ENCODE peak calls at places on chromosomes 12 and 14, in seven cellular contexts. X is left ventricle myocardium inferior, Q is cardiac muscle cell, U is neural progenitor cell, B is astrocyte, F is transverse colon, S is GM23248. W is an unnamed sample.

GRCh38 chr12:81263072-81263471 is 185.2 kb downstream of the ACSS3 start:
- DNase-seq in F (no peak), U (no peak), X (no peak), B (no peak), S (no peak), Q (no peak), W (no peak)

GRCh38 chr14:20799955-20800544 is 2.6 kb downstream of the RNASE1 start:
- DNase-seq in B (no peak), U (peak; percentile 28), F (no peak), S (no peak), X (peak; percentile 42), Q (peak; percentile 93), W (no peak)

GRCh38 chr14:71812693-71813092 is 119.5 kb upstream of the RGS6 start:
- DNase-seq in F (no peak), B (no peak), S (no peak), U (no peak), Q (no peak), X (no peak), W (no peak)

GRCh38 chr12:45170456-45171042 is 45.3 kb upstream of the ANO6 start:
- DNase-seq in B (peak; percentile 45), F (peak; percentile 87), Q (peak; percentile 85), U (peak; percentile 86), X (peak; percentile 78), S (peak; percentile 82), W (peak; percentile 40)

GRCh38 chr14:80587096-80587724 is 354.3 kb downstream of the CEP128 start:
- DNase-seq in U (peak; percentile 32), B (peak; percentile 57), X (no peak), S (peak; percentile 69), F (no peak), Q (peak; percentile 28), W (no peak)

GRCh38 chr12:54374555-54375257 is 9.8 kb downstream of the ZNF385A start:
- DNase-seq in X (peak; percentile 63), U (no peak), Q (no peak), F (no peak), B (no peak), S (no peak), W (no peak)

GRCh38 chr14:32933623-32933942 is 5.1 kb upstream of the NPAS3 start:
- DNase-seq in X (no peak), B (peak; percentile 77), Q (no peak), S (peak; percentile 68), U (peak; percentile 58), F (no peak), W (no peak)

GRCh38 chr14:59439256-59440015 is 25.7 kb downstream of the GPR135 start:
- DNase-seq in Q (no peak), B (peak; percentile 57), U (no peak), S (peak; percentile 65), X (no peak), F (no peak), W (no peak)

GRCh38 chr12:23536293-23536692 is 413.2 kb downstream of the SOX5 start:
- DNase-seq in S (no peak), X (no peak), F (no peak), Q (no peak), U (no peak), B (no peak), W (no peak)

DNA sequence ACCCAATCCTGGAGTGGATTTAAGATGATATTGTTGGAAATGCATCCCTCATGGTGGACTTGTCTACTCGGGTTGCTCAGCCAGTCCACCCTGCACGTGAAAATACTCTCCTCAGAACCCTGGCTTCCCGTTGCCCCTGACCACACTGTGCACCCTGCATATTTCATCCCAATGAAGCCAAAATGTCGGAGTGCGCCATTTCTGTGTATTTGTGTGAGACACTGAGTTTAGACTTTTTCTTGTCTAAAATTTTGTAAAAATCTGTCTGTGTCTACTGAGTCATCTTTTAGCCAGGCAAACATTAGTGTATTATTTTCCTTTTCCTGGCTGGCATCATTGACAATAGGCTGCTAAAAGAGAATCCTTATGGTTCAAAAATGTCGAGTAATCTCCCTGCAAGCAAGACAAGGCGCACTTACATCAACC is 485 bp upstream of the PNMA1 start:
- DNase-seq in Q (no peak), U (no peak), B (no peak), X (no peak), S (peak; percentile 68), F (no peak), W (no peak)
- H3K27ac ChIP-seq in Q (no peak overlapping the region), U (no peak overlapping the region), B (peak overlapping the region; percentile 51), X (peak overlapping the region; percentile 89), S (peak overlapping the region; percentile 89), F (peak overlapping the region; percentile 97), W (peak overlapping the region; percentile 87)

DNA sequence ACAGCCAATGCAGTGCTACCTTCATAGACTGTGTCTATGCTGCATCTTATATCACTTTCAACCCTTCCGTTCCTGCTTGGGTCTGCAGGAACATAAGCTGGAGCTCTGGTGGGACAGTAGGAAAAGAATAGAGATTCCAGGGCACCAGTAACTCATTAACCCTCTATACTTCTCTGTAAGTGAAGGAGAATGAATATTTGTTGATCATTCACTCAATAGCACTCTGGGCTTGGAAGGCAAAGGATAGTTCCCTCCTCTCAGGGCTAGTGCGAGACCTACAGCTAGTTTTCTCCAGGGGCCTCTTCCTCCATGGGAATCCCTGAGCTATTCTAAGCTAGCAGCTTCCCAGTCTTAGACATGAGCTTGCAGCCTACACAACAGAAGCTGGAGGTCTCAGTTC is 84.7 kb downstream of the BMP4 start:
- DNase-seq in B (no peak), U (no peak), S (no peak), F (no peak), Q (no peak), X (no peak), W (no peak)
- H3K4me3 ChIP-seq in B (no peak overlapping the region), U (no peak overlapping the region), S (no peak overlapping the region), F (no peak overlapping the region), Q (no peak overlapping the region), X (no peak overlapping the region), W (no peak overlapping the region)

DNA sequence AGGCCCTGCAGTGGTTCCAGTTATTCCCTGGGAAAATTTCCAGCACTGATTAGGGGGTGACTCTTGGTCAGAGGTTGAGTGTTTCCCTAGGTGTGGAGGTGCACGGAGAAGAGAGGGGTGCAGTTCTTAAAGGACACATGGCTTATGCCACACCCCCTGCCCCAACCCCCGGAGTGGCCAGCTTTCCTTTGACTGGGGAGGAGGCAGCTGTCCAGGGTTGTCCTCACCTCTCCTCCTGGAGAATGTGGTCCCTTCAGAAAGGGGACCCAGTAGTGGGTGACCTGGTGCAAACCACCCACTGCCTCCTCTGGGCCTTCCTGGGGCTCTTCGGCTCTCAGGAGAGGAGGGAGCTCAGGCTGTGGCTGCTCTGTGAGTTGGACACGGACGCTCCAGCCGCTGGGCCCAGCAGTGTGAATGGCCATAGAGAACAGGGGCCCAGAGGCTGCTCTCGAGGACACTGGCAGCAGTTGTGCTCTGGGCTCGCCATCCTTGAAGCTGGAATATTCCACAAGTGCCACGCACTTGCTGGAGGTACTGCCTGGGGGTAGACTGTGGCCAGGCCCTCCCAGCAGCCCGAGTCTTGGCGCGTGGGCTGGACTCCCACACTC is 13.6 kb downstream of the PACS2 start:
- DNase-seq in B (no peak), Q (no peak), F (no peak), S (no peak), X (no peak), U (no peak), W (no peak)
- H3K27ac ChIP-seq in B (no peak overlapping the region), Q (no peak overlapping the region), F (no peak overlapping the region), S (no peak overlapping the region), X (peak overlapping the region; percentile 87), U (no peak overlapping the region), W (no peak overlapping the region)

GRCh38 chr14:22564463-22564862 is 24.6 kb downstream of the DAD1 start:
- DNase-seq in F (no peak), S (no peak), B (no peak), X (no peak), Q (no peak), U (no peak), W (no peak)
- H3K4me3 ChIP-seq in F (no peak overlapping the region), S (no peak overlapping the region), B (no peak overlapping the region), X (no peak overlapping the region), Q (no peak overlapping the region), U (no peak overlapping the region), W (no peak overlapping the region)

DNA sequence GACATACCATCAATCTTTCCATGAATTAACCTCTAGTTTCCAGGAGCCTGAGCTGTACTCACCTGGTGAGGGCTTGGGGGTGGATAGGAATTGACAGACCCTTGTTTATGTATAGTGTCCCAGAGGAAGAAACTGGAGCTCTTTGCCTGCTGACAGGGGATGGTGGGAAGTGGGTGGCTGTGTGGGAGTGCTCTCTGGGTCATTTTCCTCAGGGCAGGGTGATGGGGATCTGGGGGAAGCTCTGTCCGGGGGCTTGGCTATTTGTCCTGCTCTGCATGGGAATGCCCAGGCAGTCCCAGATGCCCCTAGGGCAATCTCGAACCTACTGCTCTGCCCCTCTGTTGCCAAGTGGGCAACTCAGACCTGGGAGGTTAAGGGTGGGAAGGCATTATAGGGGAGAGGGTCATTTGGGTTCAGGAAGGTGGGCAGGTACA is 21.8 kb upstream of the DHRS2 start:
- DNase-seq in S (no peak), U (no peak), Q (no peak), F (no peak), B (no peak), X (no peak), W (no peak)
- H3K27ac ChIP-seq in S (no peak overlapping the region), U (no peak overlapping the region), Q (no peak overlapping the region), F (peak overlapping the region; percentile 46), B (no peak overlapping the region), X (no peak overlapping the region), W (no peak overlapping the region)

GRCh38 chr12:57632898-57633825 is at the start of gene B4GALNT1:
- DNase-seq in Q (peak; percentile 82), U (peak; percentile 89), X (peak; percentile 64), B (no peak), S (peak; percentile 86), F (peak; percentile 56), W (no peak)
- H3K4me3 ChIP-seq in Q (peak within 1 kb of the TSS; percentile 38), U (peak within 1 kb of the TSS; percentile 64), X (peak within 1 kb of the TSS; percentile 80), B (peak within 1 kb of the TSS; percentile 62), S (peak within 1 kb of the TSS; percentile 80), F (peak within 1 kb of the TSS; percentile 62), W (peak within 1 kb of the TSS; percentile 61)

GRCh38 chr12:64757778-64758177 is 1.4 kb downstream of the GNS start:
- DNase-seq in U (no peak), B (no peak), F (no peak), S (peak; percentile 18), Q (no peak), X (no peak), W (no peak)
- H3K27ac ChIP-seq in U (no peak overlapping the region), B (no peak overlapping the region), F (peak overlapping the region; percentile 53), S (no peak overlapping the region), Q (no peak overlapping the region), X (peak overlapping the region; percentile 27), W (no peak overlapping the region)